ENCODE peak calls at places on chromosomes 16 and 17, in seven cellular contexts. Y, T, H, B, F, O and J are unnamed samples.

GRCh38 chr16:52407778-52408177 is 139.2 kb downstream of the TOX3 start:
- DNase-seq in Y (no peak), B (no peak), F (no peak), O (no peak), H (no peak), T (no peak), J (no peak)

GRCh38 chr16:87789437-87790277 is 23.9 kb upstream of the KLHDC4 start:
- DNase-seq in H (no peak), Y (peak; percentile 86), T (peak; percentile 95), F (peak; percentile 86), O (no peak), B (no peak), J (no peak)

GRCh38 chr17:48734328-48735056 is 5.9 kb upstream of the HOXB13 start:
- DNase-seq in Y (peak; percentile 42), O (no peak), T (no peak), B (no peak), H (no peak), F (no peak), J (no peak)

GRCh38 chr16:50992366-50993032 is 158.6 kb downstream of the SALL1 start:
- DNase-seq in H (no peak), T (no peak), F (no peak), Y (no peak), B (no peak), O (no peak), J (no peak)

GRCh38 chr16:64182985-64183384 is 938.9 kb downstream of the CDH11 start:
- DNase-seq in H (no peak), F (no peak), B (peak; percentile 11), O (no peak), T (no peak), Y (no peak), J (no peak)

GRCh38 chr17:7045492-7046126 is 1.7 kb upstream of the SLC16A11 start:
- DNase-seq in Y (peak; percentile 82), F (peak; percentile 87), T (peak; percentile 80), O (peak; percentile 67), H (peak; percentile 65), B (peak; percentile 89), J (peak; percentile 76)

GRCh38 chr17:77530591-77530990 is 389.8 kb downstream of the SEC14L1 start:
- DNase-seq in O (no peak), B (no peak), T (no peak), F (no peak), H (no peak), Y (no peak), J (no peak)

GRCh38 chr17:75319818-75320691 is 30.8 kb upstream of the SLC25A19 start:
- DNase-seq in H (no peak), O (no peak), B (no peak), T (no peak), F (peak; percentile 76), Y (no peak), J (no peak)

GRCh38 chr17:48970224-48970623 is 1.8 kb upstream of the GIP start:
- DNase-seq in O (no peak), T (no peak), F (no peak), Y (no peak), H (peak; percentile 78), B (peak; percentile 29), J (no peak)

GRCh38 chr16:80932725-80933124 is 74.0 kb downstream of the CMC2 start:
- DNase-seq in H (no peak), T (no peak), B (peak; percentile 99), Y (peak; percentile 82), O (no peak), F (peak; percentile 80), J (peak; percentile 40)

GRCh38 chr16:15482068-15482747 is 47.8 kb downstream of the BMERB1 start:
- DNase-seq in F (peak; percentile 99), T (peak; percentile 99), H (peak; percentile 62), B (peak; percentile 95), Y (peak; percentile 94), O (peak; percentile 99), J (peak; percentile 75)

GRCh38 chr16:71526111-71526998 is at the start of gene CHST4:
- DNase-seq in H (peak; percentile 4), B (no peak), Y (no peak), O (no peak), T (no peak), F (peak; percentile 57), J (peak; percentile 93)

GRCh38 chr17:307295-307691 is 45.3 kb downstream of the RPH3AL start:
- DNase-seq in T (no peak), O (no peak), Y (no peak), B (no peak), F (no peak), H (no peak), J (no peak)

GRCh38 chr17:37170881-37171460 is 204.8 kb upstream of the C17orf78 start:
- DNase-seq in H (no peak), B (peak; percentile 57), T (no peak), F (no peak), Y (no peak), O (no peak), J (peak; percentile 52)

GRCh38 chr16:14155572-14156213 is 84.6 kb downstream of the MRTFB start:
- DNase-seq in O (no peak), B (no peak), Y (no peak), T (no peak), F (no peak), H (no peak), J (no peak)

GRCh38 chr17:6995500-6996255 is at the start of gene ALOX12:
- DNase-seq in F (no peak), H (no peak), B (no peak), Y (no peak), O (no peak), T (no peak), J (peak; percentile 84)

GRCh38 chr17:28133562-28133970 is 91.1 kb downstream of the NLK start:
- DNase-seq in B (peak; percentile 90), F (peak; percentile 89), Y (peak; percentile 66), H (no peak), O (no peak), T (no peak), J (no peak)

GRCh38 chr16:8691728-8692127 is 17.3 kb downstream of the ABAT start:
- DNase-seq in B (no peak), H (no peak), O (no peak), F (no peak), T (no peak), Y (no peak), J (no peak)

GRCh38 chr16:23670137-23670776 is 8.4 kb upstream of the PLK1 start:
- DNase-seq in Y (peak; percentile 85), F (peak; percentile 95), O (no peak), H (no peak), T (no peak), B (peak; percentile 48), J (no peak)

GRCh38 chr17:60305141-60305540 is 86.8 kb downstream of the USP32 start:
- DNase-seq in H (peak; percentile 44), F (no peak), Y (no peak), O (no peak), T (peak; percentile 39), B (no peak), J (peak; percentile 45)

GRCh38 chr16:9112844-9113186 is 21.4 kb downstream of the HAPSTR1 start:
- DNase-seq in H (no peak), T (no peak), B (no peak), O (no peak), F (no peak), Y (no peak), J (no peak)

GRCh38 chr17:64354824-64355535 is 35.7 kb downstream of the PECAM1 start:
- DNase-seq in T (no peak), F (peak; percentile 10), B (peak; percentile 82), H (no peak), Y (no peak), O (no peak), J (no peak)

GRCh38 chr17:64358261-64358788 is 32.3 kb downstream of the PECAM1 start:
- DNase-seq in H (no peak), T (no peak), Y (no peak), B (no peak), F (no peak), O (no peak), J (no peak)

GRCh38 chr17:64356304-64356686 is 34.4 kb downstream of the PECAM1 start:
- DNase-seq in Y (no peak), H (no peak), B (no peak), O (no peak), F (no peak), T (no peak), J (no peak)

GRCh38 chr17:64355536-64356303 is 34.9 kb downstream of the PECAM1 start:
- DNase-seq in F (peak; percentile 43), H (no peak), B (peak; percentile 47), T (no peak), Y (peak; percentile 80), O (no peak), J (no peak)

DNA sequence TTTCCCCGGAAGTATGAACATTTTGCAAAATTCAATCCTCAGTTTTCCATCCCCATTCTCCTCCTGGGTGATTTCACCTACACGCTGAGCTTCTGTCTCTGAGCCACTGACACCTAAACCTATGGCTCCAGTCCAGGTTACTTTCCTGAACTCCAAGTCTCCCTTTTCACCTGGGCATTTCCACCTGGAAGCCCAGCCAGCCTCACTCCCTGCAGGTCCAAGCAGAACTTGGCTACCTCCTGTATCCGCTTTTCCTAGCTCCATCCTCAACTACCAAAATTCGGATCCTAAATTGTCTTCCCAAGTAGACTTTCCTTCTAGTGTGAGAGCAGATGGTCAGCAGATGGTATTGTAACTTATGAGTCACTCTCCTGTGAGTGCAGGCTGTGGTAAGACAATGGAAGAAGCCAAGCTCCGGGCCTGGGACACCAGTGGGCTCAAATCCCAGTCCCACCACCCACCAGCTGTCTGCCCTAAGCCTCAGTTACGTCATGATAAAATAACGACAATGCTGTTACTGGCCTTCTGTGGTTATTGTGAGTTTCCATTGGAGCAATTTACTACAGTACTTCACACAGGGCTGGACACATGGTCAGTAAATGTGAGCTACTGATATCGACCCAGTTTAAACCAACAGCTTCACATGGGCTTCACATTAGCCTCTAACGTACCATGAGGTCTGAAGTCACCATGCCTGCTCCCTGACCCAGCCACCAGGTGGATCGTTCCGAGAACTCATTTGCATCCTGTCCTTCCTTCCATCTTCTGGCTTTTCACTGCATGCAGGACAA is 33.3 kb downstream of the PECAM1 start:
- DNase-seq in F (peak; percentile 94), Y (peak; percentile 76), B (peak; percentile 91), H (peak; percentile 19), O (no peak), T (no peak), J (peak; percentile 50)
- TF ChIP-seq CTCF in F (no peak), Y (no peak), B (no peak), H (no peak), O (no peak), T (no peak), J (peak; percentile 10)

DNA sequence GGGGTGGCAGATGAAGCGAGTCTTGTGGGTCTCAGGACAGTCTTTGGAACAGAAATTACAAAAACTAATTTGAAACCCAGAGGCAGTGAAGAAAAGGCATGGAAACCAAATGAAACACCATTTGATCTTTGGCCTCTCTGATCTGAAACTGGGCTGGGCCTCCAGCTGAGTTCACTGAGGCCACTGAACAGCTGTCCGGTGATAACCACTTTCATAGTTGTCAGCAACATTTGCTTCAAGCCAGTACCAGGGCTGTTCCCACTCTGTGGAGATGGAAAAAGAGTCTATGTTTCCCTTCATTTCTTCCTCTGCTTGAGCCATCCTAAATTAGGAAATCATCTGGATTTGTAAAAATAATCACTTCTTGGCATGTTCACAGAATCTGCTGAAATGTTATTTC is 119.4 kb downstream of the STX8 start:
- DNase-seq in B (peak; percentile 60), H (peak; percentile 10), T (peak; percentile 25), O (no peak), F (no peak), Y (no peak), J (no peak)
- H3K4me2 ChIP-seq in B (no peak overlapping the region), H (no peak overlapping the region), T (peak overlapping the region; percentile 57), O (no peak overlapping the region), F (no peak overlapping the region), Y (no peak overlapping the region), J (no peak overlapping the region)

GRCh38 chr16:66649636-66650205 is 45.2 kb downstream of the CMTM3 start:
- DNase-seq in H (no peak), T (no peak), F (no peak), B (no peak), Y (no peak), O (no peak), J (no peak)
- H2AFZ ChIP-seq in H (no peak overlapping the region), T (no peak overlapping the region), F (peak overlapping the region; percentile 23), B (no peak overlapping the region), Y (no peak overlapping the region), O (no peak overlapping the region), J (no peak overlapping the region)

GRCh38 chr16:82470506-82471196 is 156.1 kb upstream of the CDH13 start:
- DNase-seq in B (no peak), H (no peak), T (peak; percentile 27), Y (no peak), F (no peak), O (no peak), J (no peak)
- TF ChIP-seq CTCF in B (no peak), H (no peak), T (no peak), Y (no peak), F (no peak), O (no peak), J (no peak)